ENCODE peak calls at places on chromosomes 1 and 21, in five cellular contexts. O is mesenchymal stem cell; R is activated CD4-positive, alpha-beta T cell treated with anti-CD3 and anti-CD28 coated beads, Interleukin-2, amount 10 ng/mL, durations not matched to agents 7 days and 5 days; F is nucleus accumbens; V is GM19239. J is an unnamed sample.

GRCh38 chr1:15459771-15460719 is 3.5 kb downstream of the CELA2A start:
- DNase-seq in O (peak; percentile 32), R (no peak), F (no peak), V (no peak), J (peak; percentile 74)

GRCh38 chr1:41454406-41454805 is 30.1 kb downstream of the EDN2 start:
- DNase-seq in O (no peak), R (no peak), F (peak; percentile 86), V (no peak), J (no peak)

GRCh38 chr1:158735848-158736247 is 15.3 kb upstream of the OR6K3 start:
- DNase-seq in O (peak; percentile 29), R (no peak), F (no peak), V (no peak), J (no peak)

GRCh38 chr1:28971980-28972771 is 57.8 kb downstream of the EPB41 start:
- DNase-seq in O (peak; percentile 87), R (no peak), F (no peak), V (no peak), J (no peak)

GRCh38 chr1:111733183-111733995 is 5.8 kb downstream of the INKA2 start:
- DNase-seq in O (peak; percentile 99), R (no peak), F (peak; percentile 42), V (no peak), J (no peak)

GRCh38 chr1:42044346-42044745 is 108.9 kb upstream of the GUCA2B start:
- DNase-seq in O (no peak), R (no peak), F (no peak), V (no peak), J (no peak)

GRCh38 chr1:22287946-22288520 is 145.1 kb upstream of the WNT4 start:
- DNase-seq in O (no peak), R (no peak), F (no peak), V (no peak), J (no peak)

GRCh38 chr1:64969305-64970066 is 3.1 kb upstream of the JAK1 start:
- DNase-seq in O (no peak), R (no peak), F (no peak), V (no peak), J (no peak)

GRCh38 chr1:60894121-60894520 is 188.2 kb upstream of the NFIA start:
- DNase-seq in O (no peak), R (no peak), F (no peak), V (no peak), J (peak; percentile 61)

GRCh38 chr1:23620605-23621004 is 61.3 kb upstream of the ID3 start:
- DNase-seq in O (no peak), R (no peak), F (no peak), V (no peak), J (no peak)

GRCh38 chr1:230972855-230973271 is 5.8 kb downstream of the TTC13 start:
- DNase-seq in O (no peak), R (peak; percentile 86), F (no peak), V (no peak), J (no peak)

GRCh38 chr1:42173961-42174715 is 9.6 kb upstream of the GUCA2A start:
- DNase-seq in O (no peak), R (no peak), F (no peak), V (no peak), J (no peak)

GRCh38 chr1:85449356-85449755 is 15.6 kb downstream of the DDAH1 start:
- DNase-seq in O (no peak), R (no peak), F (no peak), V (no peak), J (peak; percentile 53)

GRCh38 chr1:58904299-58905125 is 120.7 kb upstream of the JUN start:
- DNase-seq in O (no peak), R (no peak), F (no peak), V (no peak), J (no peak)

GRCh38 chr1:224489585-224490365 is 55.2 kb upstream of the WDR26 start:
- DNase-seq in O (no peak), R (no peak), F (no peak), V (no peak), J (no peak)

GRCh38 chr1:200437556-200438203 is 27.8 kb upstream of the ZNF281 start:
- DNase-seq in O (peak; percentile 62), R (no peak), F (no peak), V (no peak), J (no peak)

GRCh38 chr1:214658785-214659184 is 55.8 kb downstream of the CENPF start:
- DNase-seq in O (peak; percentile 41), R (no peak), F (no peak), V (no peak), J (peak; percentile 14)

GRCh38 chr1:115062542-115063004 is 26.7 kb downstream of the TSPAN2 start:
- DNase-seq in O (no peak), R (peak; percentile 96), F (no peak), V (no peak), J (no peak)

GRCh38 chr1:53765656-53766055 is 26.7 kb upstream of the GLIS1 start:
- DNase-seq in O (peak; percentile 75), R (peak; percentile 7), F (no peak), V (no peak), J (no peak)

GRCh38 chr1:25537148-25537831 is 6.1 kb upstream of the LDLRAP1 start:
- DNase-seq in O (no peak), R (no peak), F (no peak), V (no peak), J (no peak)

GRCh38 chr21:30194701-30195299 is 21.1 kb downstream of the CLDN8 start:
- DNase-seq in O (peak; percentile 2), R (peak; percentile 26), F (no peak), V (no peak), J (peak; percentile 30)